ENCODE peak calls at places on chromosomes 11 and 22, in four cellular contexts. L is GM10248, M is KBM-7, C is OCI-M1. P is an unnamed sample.

GRCh38 chr11:850777-851762 is 8.4 kb downstream of the TSPAN4 start:
- DNase-seq in M (no peak), L (no peak), C (peak; percentile 15), P (peak; percentile 63)

GRCh38 chr22:19666663-19667593 is 47.4 kb upstream of the SEPTIN5 start:
- DNase-seq in C (no peak), L (peak; percentile 11), M (no peak), P (no peak)

GRCh38 chr22:42964994-42965699 is 49.8 kb downstream of the PACSIN2 start:
- DNase-seq in L (peak; percentile 57), M (peak; percentile 49), C (peak; percentile 74), P (no peak)

GRCh38 chr11:10561043-10561818 is 7.2 kb downstream of the LYVE1 start:
- DNase-seq in L (no peak), M (no peak), C (no peak), P (no peak)

GRCh38 chr11:134757633-134758032 is 345.6 kb upstream of the B3GAT1 start:
- DNase-seq in C (no peak), M (no peak), L (peak; percentile 3), P (no peak)

GRCh38 chr11:100602716-100603115 is 84.4 kb upstream of the ARHGAP42 start:
- DNase-seq in L (no peak), C (no peak), M (no peak), P (no peak)

GRCh38 chr22:48886604-48887393 is 940.9 kb downstream of the BRD1 start:
- DNase-seq in C (no peak), M (no peak), L (no peak), P (no peak)

GRCh38 chr11:64516226-64516625 is 74.8 kb upstream of the SLC22A12 start:
- DNase-seq in C (peak; percentile 38), M (peak; percentile 42), L (no peak), P (no peak)